ENCODE peak calls at places on chromosomes 7 and 10, in nine cellular contexts. M, Z, X, T, H, C, P, K and Y are unnamed samples.

GRCh38 chr7:37052673-37053072 is 328.4 kb upstream of the AOAH start:
- DNase-seq in M (no peak), Z (no peak), X (peak; percentile 36), T (no peak), H (peak; percentile 82), C (no peak), P (no peak), K (no peak), Y (no peak)

GRCh38 chr7:25569765-25570164 is 341.5 kb upstream of the NPVF start:
- DNase-seq in M (no peak), Z (no peak), X (no peak), T (no peak), H (no peak), C (no peak), P (no peak), K (no peak), Y (no peak)

GRCh38 chr10:110353244-110354119 is 48.8 kb upstream of the SMNDC1 start:
- DNase-seq in M (no peak), Z (peak; percentile 49), X (peak; percentile 99), T (no peak), H (peak; percentile 31), C (no peak), P (no peak), K (peak; percentile 45), Y (peak; percentile 49)

GRCh38 chr7:106563466-106564150 is 97.3 kb downstream of the CCDC71L start:
- DNase-seq in M (no peak), Z (no peak), X (peak; percentile 39), T (no peak), H (no peak), C (no peak), P (no peak), K (no peak), Y (no peak)

GRCh38 chr7:5665106-5666025 is 116.1 kb downstream of the RNF216 start:
- DNase-seq in M (peak; percentile 80), Z (peak; percentile 75), X (peak; percentile 76), T (peak; percentile 30), H (peak; percentile 86), C (peak; percentile 80), P (no peak), K (peak; percentile 56), Y (peak; percentile 61)

GRCh38 chr7:145539910-145540309 is 576.7 kb upstream of the CNTNAP2 start:
- DNase-seq in M (no peak), Z (no peak), X (no peak), T (no peak), H (no peak), C (no peak), P (no peak), K (no peak), Y (no peak)

GRCh38 chr10:117003336-117003735 is 1.7 kb downstream of the SHTN1 start:
- DNase-seq in M (no peak), Z (no peak), X (no peak), T (no peak), H (no peak), C (no peak), P (no peak), K (no peak), Y (no peak)

GRCh38 chr7:74134117-74134539 is 40.0 kb upstream of the EIF4H start:
- DNase-seq in M (no peak), Z (no peak), X (no peak), T (no peak), H (no peak), C (no peak), P (no peak), K (no peak), Y (no peak)

GRCh38 chr10:132891313-132891712 is 51.1 kb downstream of the CFAP46 start:
- DNase-seq in M (no peak), Z (no peak), X (peak; percentile 3), T (no peak), H (no peak), C (no peak), P (no peak), K (no peak), Y (no peak)

GRCh38 chr7:113175525-113176097 is 57.3 kb upstream of the SMIM30 start:
- DNase-seq in M (no peak), Z (no peak), X (peak; percentile 22), T (no peak), H (no peak), C (no peak), P (no peak), K (no peak), Y (no peak)